ENCODE peak calls at places on chromosomes 4 and X, in seven cellular contexts. Z is K562, S is HCT116, F is endothelial cell of umbilical vein, T is HL-60, I is HepG2, E is sigmoid colon. N is an unnamed sample.
A peak's percentile ranks its signal among the peaks of the same experiment; 100 is the strongest.

GRCh38 chr4:21447320-21448055 is 501.1 kb downstream of the KCNIP4 start:
- DNase-seq in Z (no peak), S (no peak), F (no peak), T (no peak), I (no peak), E (no peak), N (no peak)

GRCh38 chr4:55154290-55154880 is 29.0 kb upstream of the KDR start:
- DNase-seq in Z (no peak), S (no peak), F (peak; percentile 75), T (no peak), I (no peak), E (no peak), N (no peak)

GRCh38 chrX:107563851-107564250 is 64.5 kb upstream of the PRPS1 start:
- DNase-seq in Z (no peak), S (no peak), F (no peak), T (no peak), I (no peak), E (no peak), N (no peak)

GRCh38 chr4:146095091-146095690 is 80.3 kb upstream of the LSM6 start:
- DNase-seq in Z (peak; percentile 63), S (peak; percentile 57), F (peak; percentile 61), T (peak; percentile 46), I (peak; percentile 32), E (no peak), N (peak; percentile 39)

GRCh38 chr4:169975131-169975836 is 50.9 kb downstream of the MFAP3L start:
- DNase-seq in Z (no peak), S (no peak), F (no peak), T (no peak), I (no peak), E (no peak), N (no peak)

GRCh38 chr4:145565328-145565727 is 53.9 kb upstream of the MMAA start:
- DNase-seq in Z (no peak), S (no peak), F (no peak), T (no peak), I (no peak), E (no peak), N (no peak)

GRCh38 chr4:1029957-1030520 is 18.6 kb downstream of the FGFRL1 start:
- DNase-seq in Z (no peak), S (no peak), F (no peak), T (no peak), I (no peak), E (no peak), N (no peak)

GRCh38 chrX:135509885-135510284 is 10.6 kb upstream of the INTS6L start:
- DNase-seq in Z (no peak), S (no peak), F (no peak), T (no peak), I (no peak), E (no peak), N (no peak)

GRCh38 chrX:104621781-104622180 is 55.8 kb downstream of the IL1RAPL2 start:
- DNase-seq in Z (no peak), S (no peak), F (no peak), T (no peak), I (no peak), E (no peak), N (no peak)

GRCh38 chr4:5370286-5370685 is 319.0 kb downstream of the STK32B start:
- DNase-seq in Z (no peak), S (no peak), F (no peak), T (no peak), I (no peak), E (no peak), N (no peak)

GRCh38 chr4:88674989-88675388 is 22.6 kb downstream of the NAP1L5 start:
- DNase-seq in Z (no peak), S (no peak), F (no peak), T (no peak), I (no peak), E (no peak), N (no peak)

GRCh38 chr4:3074846-3075651 is 568 bp downstream of the HTT start:
- DNase-seq in Z (peak; percentile 85), S (peak; percentile 27), F (peak; percentile 85), T (peak; percentile 74), I (peak; percentile 65), E (peak; percentile 73), N (peak; percentile 48)
- TF ChIP-seq POLR2AphosphoS5 in Z (peak; percentile 39), S (peak; percentile 34), F (no peak), T (no peak), I (peak; percentile 57), E (no peak), N (peak; percentile 8)

GRCh38 chr4:2036866-2037265 is 22.3 kb upstream of the NAT8L start:
- DNase-seq in Z (peak; percentile 53), S (no peak), F (no peak), T (peak; percentile 75), I (no peak), E (no peak), N (no peak)
- H3K4me3 ChIP-seq in Z (no peak overlapping the region), S (no peak overlapping the region), F (no peak overlapping the region), T (no peak overlapping the region), I (no peak overlapping the region), E (no peak overlapping the region), N (no peak overlapping the region)

DNA sequence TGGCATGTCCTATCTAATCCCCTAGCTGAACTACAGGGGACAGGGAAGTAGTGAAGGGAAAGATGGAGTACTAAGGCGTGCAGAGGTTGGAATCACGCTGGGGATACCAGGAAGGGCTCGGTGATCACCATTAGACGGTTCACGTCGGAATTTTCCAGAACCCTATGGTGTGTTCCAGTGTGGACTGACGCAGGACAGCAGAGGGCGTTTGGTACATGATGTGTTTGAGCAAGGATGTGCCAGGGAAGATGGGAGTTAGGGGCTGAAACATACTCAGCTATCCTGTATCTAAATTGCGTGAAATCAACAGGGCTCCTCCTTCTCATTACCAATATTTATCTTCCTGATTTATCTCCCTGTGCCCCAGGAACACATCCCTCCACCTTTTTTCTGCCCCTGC is 33.7 kb downstream of the PRPS2 start:
- DNase-seq in Z (peak; percentile 3), S (no peak), F (no peak), T (no peak), I (no peak), E (no peak), N (no peak)
- H3K27ac ChIP-seq in Z (no peak overlapping the region), S (no peak overlapping the region), F (no peak overlapping the region), T (no peak overlapping the region), I (no peak overlapping the region), E (no peak overlapping the region), N (no peak overlapping the region)

GRCh38 chrX:149938427-149939270 is at the start of gene EOLA2:
- DNase-seq in Z (peak; percentile 97), S (peak; percentile 95), F (peak; percentile 99), T (peak; percentile 94), I (peak; percentile 94), E (peak; percentile 98), N (peak; percentile 91)

GRCh38 chrX:149939271-149940014 is 1.2 kb upstream of the EOLA2 start:
- DNase-seq in Z (peak; percentile 92), S (peak; percentile 69), F (peak; percentile 88), T (peak; percentile 90), I (peak; percentile 85), E (peak; percentile 98), N (peak; percentile 90)

GRCh38 chrX:149937881-149938426 is 337 bp downstream of the EOLA2 start:
- DNase-seq in Z (peak; percentile 15), S (no peak), F (no peak), T (no peak), I (no peak), E (peak; percentile 71), N (no peak)

DNA sequence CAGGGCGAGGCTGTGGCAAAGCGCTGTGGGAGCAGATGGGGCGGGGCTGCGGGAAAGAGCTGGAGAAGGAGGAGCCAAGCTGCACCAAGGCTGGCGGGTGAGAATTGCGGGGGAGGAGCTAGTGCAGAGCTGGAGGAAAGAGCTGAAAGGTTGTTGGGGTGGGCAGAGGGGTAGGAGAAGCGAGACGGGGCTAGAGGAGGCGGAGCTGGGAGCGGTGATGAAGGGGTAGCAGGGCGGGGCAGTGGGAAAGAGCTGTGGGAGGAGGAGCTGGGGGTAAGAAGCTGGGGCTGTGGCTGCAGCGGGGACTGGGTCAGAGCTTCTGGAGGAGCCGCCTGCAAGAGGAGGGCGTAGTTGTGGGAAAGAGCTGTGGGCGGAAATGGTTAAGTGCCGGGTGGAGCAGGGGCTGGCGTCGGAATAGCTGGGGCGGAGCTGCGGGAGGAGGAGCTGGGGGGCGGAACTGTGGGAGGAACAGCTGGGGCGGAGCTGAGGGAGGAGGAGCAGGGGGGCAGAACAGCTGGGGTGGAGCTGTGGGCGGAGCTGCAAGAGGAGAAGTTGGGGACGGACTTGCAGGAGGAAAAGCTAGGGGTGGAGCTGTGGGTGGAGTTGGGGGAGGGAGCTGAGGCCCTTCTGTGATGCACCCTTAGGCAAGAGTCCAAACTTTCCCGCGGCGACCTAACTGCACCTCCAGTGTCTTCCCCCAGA is 1.9 kb upstream of the EOLA2 start:
- DNase-seq in Z (peak; percentile 97), S (peak; percentile 94), F (peak; percentile 95), T (peak; percentile 97), I (peak; percentile 90), E (peak; percentile 99), N (peak; percentile 93)
- TF ChIP-seq POLR2AphosphoS5 in Z (no peak), S (peak; percentile 35), F (peak; percentile 35), T (no peak), I (no peak), E (peak; percentile 39), N (peak; percentile 39)

DNA sequence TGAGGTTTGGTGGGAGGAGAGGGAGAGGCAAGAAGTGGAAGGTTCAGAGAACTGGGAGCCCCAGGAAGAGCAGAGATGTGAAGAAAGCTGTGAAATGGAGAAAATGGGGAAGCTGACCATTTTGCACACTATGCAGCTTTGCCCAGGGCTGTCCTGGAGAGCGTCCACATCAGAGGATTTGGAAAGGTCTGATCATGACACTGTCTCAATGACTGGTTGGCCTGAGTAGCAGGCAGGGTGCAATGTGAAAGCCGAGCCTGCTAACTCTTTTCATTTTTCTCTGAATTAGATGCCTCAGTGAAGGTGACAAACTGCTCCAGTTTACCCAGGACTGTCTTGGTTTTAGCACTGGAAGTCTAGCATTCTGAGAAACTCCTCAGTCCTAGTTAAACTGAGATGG is 330.1 kb upstream of the RPS6KA3 start:
- DNase-seq in Z (no peak), S (no peak), F (no peak), T (no peak), I (no peak), E (no peak), N (no peak)
- H3K4me3 ChIP-seq in Z (no peak overlapping the region), S (no peak overlapping the region), F (no peak overlapping the region), T (no peak overlapping the region), I (no peak overlapping the region), E (no peak overlapping the region), N (no peak overlapping the region)

DNA sequence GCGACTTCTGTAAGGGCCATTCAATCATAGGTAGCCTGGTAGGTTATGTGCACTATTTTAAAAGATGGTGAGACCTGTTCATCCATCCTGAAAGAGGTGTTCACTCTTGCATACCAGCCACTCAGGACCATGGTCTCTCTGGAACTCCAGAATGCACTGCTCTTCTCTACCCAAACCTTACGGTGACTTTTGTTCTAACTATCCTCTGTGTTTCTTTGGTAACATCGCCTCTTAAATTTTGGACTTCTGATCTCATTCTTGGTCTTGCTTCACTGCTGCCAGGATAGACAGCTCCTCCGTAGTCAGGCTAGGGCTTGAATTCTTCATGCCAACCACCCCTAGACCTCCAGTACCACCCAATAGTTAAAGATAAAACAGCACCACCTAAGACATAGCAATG is 346.3 kb upstream of the GALNT7 start:
- DNase-seq in Z (no peak), S (no peak), F (no peak), T (no peak), I (no peak), E (no peak), N (no peak)
- H3K27ac ChIP-seq in Z (no peak overlapping the region), S (no peak overlapping the region), F (no peak overlapping the region), T (no peak overlapping the region), I (no peak overlapping the region), E (no peak overlapping the region), N (no peak overlapping the region)

GRCh38 chrX:41332408-41332987 is 1.5 kb upstream of the DDX3X start:
- DNase-seq in Z (peak; percentile 43), S (no peak), F (peak; percentile 53), T (peak; percentile 53), I (no peak), E (peak; percentile 83), N (peak; percentile 7)
- TF ChIP-seq POLR2AphosphoS5 in Z (peak; percentile 47), S (no peak), F (no peak), T (no peak), I (no peak), E (no peak), N (no peak)

GRCh38 chr4:118589471-118590055 is 95.6 kb upstream of the METTL14 start:
- DNase-seq in Z (no peak), S (no peak), F (no peak), T (peak; percentile 33), I (no peak), E (no peak), N (no peak)
- H3K4me3 ChIP-seq in Z (no peak overlapping the region), S (no peak overlapping the region), F (no peak overlapping the region), T (no peak overlapping the region), I (no peak overlapping the region), E (no peak overlapping the region), N (no peak overlapping the region)

N was measured in prostate gland.